ENCODE peak calls at places on chromosomes 5 and 9, in six cellular contexts. F, Q, P, X, O and W are unnamed samples.

GRCh38 chr5:127909078-127909477 is 174.5 kb upstream of the SLC12A2 start:
- DNase-seq in Q (no peak), P (no peak), F (no peak), X (peak), O (no peak), W (peak)

GRCh38 chr5:179374506-179375235 is 29.4 kb upstream of the ADAMTS2 start:
- DNase-seq in X (no peak), P (no peak), Q (no peak), F (no peak), O (no peak), W (no peak)

GRCh38 chr9:14967450-14968321 is 57.5 kb upstream of the FREM1 start:
- DNase-seq in X (no peak), Q (no peak), F (no peak), O (peak), P (no peak), W (no peak)

GRCh38 chr5:90613450-90613849 is 54.9 kb downstream of the ADGRV1 start:
- DNase-seq in Q (no peak), F (no peak), X (no peak), O (no peak), P (no peak), W (no peak)

GRCh38 chr5:134177197-134178171 is 734 bp upstream of the SKP1 start:
- DNase-seq in O (peak), F (peak), X (peak), P (no peak), Q (peak), W (peak)

GRCh38 chr5:91240175-91240574 is 142.9 kb downstream of the ARRDC3 start:
- DNase-seq in P (no peak), Q (no peak), O (no peak), X (no peak), F (no peak), W (no peak)

GRCh38 chr9:3746296-3747275 is 220.8 kb upstream of the RFX3 start:
- DNase-seq in O (no peak), P (no peak), X (no peak), Q (no peak), F (no peak), W (no peak)

GRCh38 chr5:141517902-141518610 is 29.2 kb downstream of the PCDHGC5 start:
- DNase-seq in Q (no peak), O (no peak), X (no peak), F (no peak), P (no peak), W (no peak)